ENCODE peak calls at places on chromosomes 2 and 18, in six cellular contexts. U is stimulated activated CD4-positive, alpha-beta T cell treated with anti-CD3 and anti-CD28 coated beads, Interleukin-2, amount 100 ng/mL, for 24 hours; K is GM04503; W is KBM-7; E is SJSA1; H is Daoy. N is an unnamed sample.

GRCh38 chr2:207399301-207399700 is 130.5 kb upstream of the CREB1 start:
- DNase-seq in H (no peak), K (no peak), U (no peak), E (no peak), W (no peak), N (no peak)

GRCh38 chr2:223057545-223057944 is 5.6 kb downstream of the KCNE4 start:
- DNase-seq in K (no peak), H (no peak), E (no peak), W (no peak), U (no peak), N (no peak)

GRCh38 chr2:189178726-189179606 is 595 bp downstream of the COL5A2 start:
- DNase-seq in K (no peak), W (no peak), H (peak; percentile 72), U (no peak), E (peak; percentile 78), N (no peak)

GRCh38 chr18:22346342-22346967 is 71.3 kb downstream of the CTAGE1 start:
- DNase-seq in W (peak; percentile 4), K (no peak), U (no peak), E (peak; percentile 53), H (peak; percentile 83), N (peak; percentile 72)

GRCh38 chr2:151552287-151552686 is 142.6 kb downstream of the RIF1 start:
- DNase-seq in W (no peak), H (no peak), U (no peak), E (no peak), K (no peak), N (no peak)

GRCh38 chr2:26901326-26902183 is 53.6 kb downstream of the DPYSL5 start:
- DNase-seq in E (no peak), K (no peak), W (no peak), H (no peak), U (no peak), N (no peak)

GRCh38 chr2:3321825-3322224 is 55.8 kb downstream of the EIPR1 start:
- DNase-seq in W (no peak), K (no peak), H (no peak), E (no peak), U (no peak), N (no peak)

GRCh38 chr2:75564026-75564688 is 3.4 kb upstream of the EVA1A start:
- DNase-seq in E (no peak), U (no peak), W (no peak), K (no peak), H (peak; percentile 61), N (no peak)

GRCh38 chr2:149926149-149926548 is 338.6 kb upstream of the MMADHC start:
- DNase-seq in W (no peak), E (no peak), H (no peak), K (no peak), U (no peak), N (no peak)

GRCh38 chr2:29129586-29130281 is 14.5 kb downstream of the CLIP4 start:
- DNase-seq in E (peak; percentile 52), K (no peak), W (no peak), U (no peak), H (no peak), N (no peak)